ENCODE peak calls at places on chromosome 14, in nine cellular contexts. One of them, this sample, is unnamed.

GRCh38 chr14:71621276-71621675 is 311.0 kb upstream of the RGS6 start:
- DNase-seq in upper lobe of right lung: no peak
- DNase-seq in BJ: no peak
- DNase-seq in BE2C: no peak
- DNase-seq in sigmoid colon: no peak
- DNase-seq in Peyer's patch: no peak
- DNase-seq in thoracic aorta: no peak
- DNase-seq in HFFc6: no peak
- DNase-seq in hepatocyte: no peak
- DNase-seq in this sample: no peak

GRCh38 chr14:68822964-68823363 is 30.1 kb upstream of the ZFP36L1 start:
- DNase-seq in upper lobe of right lung: no peak
- DNase-seq in BJ: no peak
- DNase-seq in BE2C: no peak
- DNase-seq in sigmoid colon: no peak
- DNase-seq in Peyer's patch: peak
- DNase-seq in thoracic aorta: no peak
- DNase-seq in HFFc6: no peak
- DNase-seq in hepatocyte: peak
- DNase-seq in this sample: no peak

GRCh38 chr14:89607453-89607852 is 190.4 kb upstream of the FOXN3 start:
- DNase-seq in upper lobe of right lung: no peak
- DNase-seq in BJ: no peak
- DNase-seq in BE2C: no peak
- DNase-seq in sigmoid colon: no peak
- DNase-seq in Peyer's patch: no peak
- DNase-seq in thoracic aorta: no peak
- DNase-seq in HFFc6: peak
- DNase-seq in hepatocyte: no peak
- DNase-seq in this sample: no peak

GRCh38 chr14:102479777-102480176 is 29.8 kb downstream of the ANKRD9 start:
- DNase-seq in upper lobe of right lung: peak
- DNase-seq in BJ: no peak
- DNase-seq in BE2C: peak
- DNase-seq in sigmoid colon: peak
- DNase-seq in Peyer's patch: peak
- DNase-seq in thoracic aorta: no peak
- DNase-seq in HFFc6: no peak
- DNase-seq in hepatocyte: no peak
- DNase-seq in this sample: no peak

GRCh38 chr14:100661340-100661712 is 65.4 kb upstream of the DLK1 start:
- DNase-seq in upper lobe of right lung: no peak
- DNase-seq in BJ: no peak
- DNase-seq in BE2C: no peak
- DNase-seq in sigmoid colon: peak
- DNase-seq in Peyer's patch: no peak
- DNase-seq in thoracic aorta: no peak
- DNase-seq in HFFc6: no peak
- DNase-seq in hepatocyte: peak
- DNase-seq in this sample: no peak

GRCh38 chr14:106694638-106695393 is 1168.4 kb downstream of the TMEM121 start:
- DNase-seq in upper lobe of right lung: no peak
- DNase-seq in BJ: no peak
- DNase-seq in BE2C: peak
- DNase-seq in sigmoid colon: no peak
- DNase-seq in Peyer's patch: peak
- DNase-seq in thoracic aorta: no peak
- DNase-seq in HFFc6: no peak
- DNase-seq in hepatocyte: no peak
- DNase-seq in this sample: no peak

GRCh38 chr14:98162829-98163228 is 1109.2 kb downstream of the BCL11B start:
- DNase-seq in upper lobe of right lung: no peak
- DNase-seq in BJ: no peak
- DNase-seq in BE2C: no peak
- DNase-seq in sigmoid colon: no peak
- DNase-seq in Peyer's patch: no peak
- DNase-seq in thoracic aorta: no peak
- DNase-seq in HFFc6: no peak
- DNase-seq in hepatocyte: no peak
- DNase-seq in this sample: no peak

GRCh38 chr14:104403421-104404220 is 175.9 kb upstream of the C14orf180 start:
- DNase-seq in upper lobe of right lung: peak
- DNase-seq in BJ: no peak
- DNase-seq in BE2C: no peak
- DNase-seq in sigmoid colon: no peak
- DNase-seq in Peyer's patch: no peak
- DNase-seq in thoracic aorta: no peak
- DNase-seq in HFFc6: no peak
- DNase-seq in hepatocyte: no peak
- DNase-seq in this sample: no peak

GRCh38 chr14:70257526-70257925 is 68.8 kb upstream of the SLC8A3 start:
- DNase-seq in upper lobe of right lung: no peak
- DNase-seq in BJ: no peak
- DNase-seq in BE2C: no peak
- DNase-seq in sigmoid colon: no peak
- DNase-seq in Peyer's patch: peak
- DNase-seq in thoracic aorta: no peak
- DNase-seq in HFFc6: no peak
- DNase-seq in hepatocyte: no peak
- DNase-seq in this sample: no peak

GRCh38 chr14:52254086-52254485 is 13.4 kb upstream of the PTGDR start:
- DNase-seq in upper lobe of right lung: no peak
- DNase-seq in BJ: no peak
- DNase-seq in BE2C: no peak
- DNase-seq in sigmoid colon: no peak
- DNase-seq in Peyer's patch: no peak
- DNase-seq in thoracic aorta: no peak
- DNase-seq in HFFc6: no peak
- DNase-seq in hepatocyte: no peak
- DNase-seq in this sample: no peak

GRCh38 chr14:95098984-95099599 is 58.2 kb downstream of the DICER1 start:
- DNase-seq in upper lobe of right lung: no peak
- DNase-seq in BJ: peak
- DNase-seq in BE2C: peak
- DNase-seq in sigmoid colon: peak
- DNase-seq in Peyer's patch: peak
- DNase-seq in thoracic aorta: no peak
- DNase-seq in HFFc6: peak
- DNase-seq in hepatocyte: peak
- DNase-seq in this sample: peak

GRCh38 chr14:71103662-71104484 is 196.6 kb downstream of the PCNX1 start:
- DNase-seq in upper lobe of right lung: no peak
- DNase-seq in BJ: no peak
- DNase-seq in BE2C: peak
- DNase-seq in sigmoid colon: no peak
- DNase-seq in Peyer's patch: no peak
- DNase-seq in thoracic aorta: no peak
- DNase-seq in HFFc6: peak
- DNase-seq in hepatocyte: peak
- DNase-seq in this sample: peak

GRCh38 chr14:62687818-62688217 is 357.4 kb downstream of the KCNH5 start:
- DNase-seq in upper lobe of right lung: no peak
- DNase-seq in BJ: no peak
- DNase-seq in BE2C: no peak
- DNase-seq in sigmoid colon: no peak
- DNase-seq in Peyer's patch: no peak
- DNase-seq in thoracic aorta: no peak
- DNase-seq in HFFc6: no peak
- DNase-seq in hepatocyte: no peak
- DNase-seq in this sample: no peak

GRCh38 chr14:32405856-32406255 is 76.8 kb downstream of the AKAP6 start:
- DNase-seq in upper lobe of right lung: no peak
- DNase-seq in BJ: no peak
- DNase-seq in BE2C: no peak
- DNase-seq in sigmoid colon: no peak
- DNase-seq in Peyer's patch: no peak
- DNase-seq in thoracic aorta: no peak
- DNase-seq in HFFc6: no peak
- DNase-seq in hepatocyte: no peak
- DNase-seq in this sample: no peak
- TF ChIP-seq CTCF in upper lobe of right lung: no peak
- TF ChIP-seq CTCF in BJ: no peak
- TF ChIP-seq CTCF in BE2C: peak
- TF ChIP-seq CTCF in sigmoid colon: no peak
- TF ChIP-seq CTCF in Peyer's patch: no peak
- TF ChIP-seq CTCF in thoracic aorta: no peak
- TF ChIP-seq CTCF in HFFc6: peak
- TF ChIP-seq CTCF in hepatocyte: no peak
- TF ChIP-seq CTCF in this sample: no peak

GRCh38 chr14:78197088-78197487 is 26.9 kb downstream of the NRXN3 start:
- DNase-seq in upper lobe of right lung: no peak
- DNase-seq in BJ: no peak
- DNase-seq in BE2C: no peak
- DNase-seq in sigmoid colon: no peak
- DNase-seq in Peyer's patch: no peak
- DNase-seq in thoracic aorta: no peak
- DNase-seq in HFFc6: no peak
- DNase-seq in hepatocyte: no peak
- DNase-seq in this sample: no peak

GRCh38 chr14:78196323-78196722 is 26.1 kb downstream of the NRXN3 start:
- DNase-seq in upper lobe of right lung: no peak
- DNase-seq in BJ: no peak
- DNase-seq in BE2C: no peak
- DNase-seq in sigmoid colon: no peak
- DNase-seq in Peyer's patch: no peak
- DNase-seq in thoracic aorta: no peak
- DNase-seq in HFFc6: no peak
- DNase-seq in hepatocyte: no peak
- DNase-seq in this sample: no peak

GRCh38 chr14:78195431-78195830 is 25.3 kb downstream of the NRXN3 start:
- DNase-seq in upper lobe of right lung: no peak
- DNase-seq in BJ: no peak
- DNase-seq in BE2C: no peak
- DNase-seq in sigmoid colon: no peak
- DNase-seq in Peyer's patch: no peak
- DNase-seq in thoracic aorta: no peak
- DNase-seq in HFFc6: no peak
- DNase-seq in hepatocyte: no peak
- DNase-seq in this sample: no peak
- TF ChIP-seq CTCF in upper lobe of right lung: no peak
- TF ChIP-seq CTCF in BJ: no peak
- TF ChIP-seq CTCF in BE2C: no peak
- TF ChIP-seq CTCF in sigmoid colon: no peak
- TF ChIP-seq CTCF in Peyer's patch: no peak
- TF ChIP-seq CTCF in thoracic aorta: no peak
- TF ChIP-seq CTCF in HFFc6: no peak
- TF ChIP-seq CTCF in hepatocyte: no peak
- TF ChIP-seq CTCF in this sample: no peak

DNA sequence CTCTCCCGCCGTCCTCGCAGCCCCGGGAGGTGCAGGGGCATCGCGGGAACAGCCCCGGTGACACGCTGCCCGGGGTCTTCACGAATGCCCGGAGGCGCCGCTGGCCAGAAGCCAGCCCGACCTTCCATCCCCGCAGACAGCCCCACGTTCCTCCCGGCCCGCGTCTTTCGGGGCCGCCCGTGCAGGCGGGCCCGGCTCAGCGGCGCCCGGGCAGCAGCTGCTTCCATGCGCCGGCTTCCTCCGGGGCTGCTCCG is 801 bp upstream of the TEDC1 start:
- DNase-seq in upper lobe of right lung: no peak
- DNase-seq in BJ: no peak
- DNase-seq in BE2C: no peak
- DNase-seq in sigmoid colon: no peak
- DNase-seq in Peyer's patch: no peak
- DNase-seq in thoracic aorta: no peak
- DNase-seq in HFFc6: no peak
- DNase-seq in hepatocyte: no peak
- DNase-seq in this sample: no peak
- TF ChIP-seq CTCF in upper lobe of right lung: no peak
- TF ChIP-seq CTCF in BJ: no peak
- TF ChIP-seq CTCF in BE2C: no peak
- TF ChIP-seq CTCF in sigmoid colon: no peak
- TF ChIP-seq CTCF in Peyer's patch: no peak
- TF ChIP-seq CTCF in thoracic aorta: no peak
- TF ChIP-seq CTCF in HFFc6: no peak
- TF ChIP-seq CTCF in hepatocyte: no peak
- TF ChIP-seq CTCF in this sample: no peak

DNA sequence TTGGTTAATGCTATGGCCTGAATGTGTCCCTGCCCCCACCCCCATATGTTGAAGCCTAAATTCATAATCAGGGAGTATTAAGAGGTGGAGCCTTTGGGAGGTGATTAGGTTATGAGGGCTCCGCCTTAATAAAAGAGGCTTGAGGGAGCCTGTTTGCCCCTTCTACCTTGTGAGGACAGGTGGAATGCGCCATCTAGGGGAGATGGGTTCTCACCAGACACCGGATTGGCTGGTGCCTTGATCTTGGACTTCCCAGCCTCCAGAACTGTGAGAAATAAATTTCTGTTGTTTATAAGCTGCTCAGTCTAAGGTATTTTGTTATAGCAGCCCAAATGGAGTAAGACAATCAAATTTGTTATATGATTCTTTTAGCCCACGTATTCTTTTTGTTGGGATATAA is 148.3 kb downstream of the PTCSC3 start:
- DNase-seq in upper lobe of right lung: no peak
- DNase-seq in BJ: no peak
- DNase-seq in BE2C: peak
- DNase-seq in sigmoid colon: no peak
- DNase-seq in Peyer's patch: no peak
- DNase-seq in thoracic aorta: no peak
- DNase-seq in HFFc6: no peak
- DNase-seq in hepatocyte: no peak
- DNase-seq in this sample: no peak
- TF ChIP-seq CTCF in upper lobe of right lung: no peak
- TF ChIP-seq CTCF in BJ: peak
- TF ChIP-seq CTCF in BE2C: peak
- TF ChIP-seq CTCF in sigmoid colon: no peak
- TF ChIP-seq CTCF in Peyer's patch: no peak
- TF ChIP-seq CTCF in thoracic aorta: no peak
- TF ChIP-seq CTCF in HFFc6: no peak
- TF ChIP-seq CTCF in hepatocyte: no peak
- TF ChIP-seq CTCF in this sample: no peak

This sample was measured in nephron progenitor cell.